ENCODE peak calls at places on chromosome 16, in nine cellular contexts. L, O, W, B, P, V, U, Y and I are unnamed samples.

GRCh38 chr16:76639685-76640289 is 362.6 kb downstream of the CNTNAP4 start:
- DNase-seq in L (no peak), V (peak), B (no peak), P (no peak), O (peak), Y (peak), U (no peak), W (peak), I (no peak)

GRCh38 chr16:47848481-47849109 is 307.2 kb downstream of the ABCC12 start:
- DNase-seq in O (peak), W (no peak), U (no peak), V (no peak), Y (peak), P (no peak), L (no peak), B (no peak), I (no peak)

GRCh38 chr16:69187891-69188451 is 1.0 kb downstream of the SNTB2 start:
- DNase-seq in O (peak), L (peak), B (peak), V (peak), Y (peak), P (no peak), W (peak), U (peak), I (no peak)

GRCh38 chr16:4970010-4970409 is 11.9 kb downstream of the SEC14L5 start:
- DNase-seq in Y (no peak), V (peak), W (no peak), O (no peak), P (no peak), U (no peak), B (no peak), L (no peak), I (no peak)

GRCh38 chr16:78179666-78180065 is 80.2 kb downstream of the WWOX start:
- DNase-seq in W (no peak), V (no peak), O (peak), P (no peak), Y (no peak), L (no peak), B (no peak), U (no peak), I (no peak)

GRCh38 chr16:85037050-85037410 is 9.4 kb downstream of the KIAA0513 start:
- DNase-seq in L (peak), P (no peak), U (no peak), W (no peak), V (no peak), B (peak), O (no peak), Y (peak), I (no peak)

GRCh38 chr16:18932243-18932997 is 6.2 kb upstream of the SMG1 start:
- DNase-seq in B (no peak), V (no peak), L (no peak), P (no peak), O (no peak), Y (peak), U (no peak), W (no peak), I (no peak)

GRCh38 chr16:2198283-2198682 is 1.9 kb upstream of the CASKIN1 start:
- DNase-seq in V (no peak), U (no peak), Y (no peak), L (no peak), B (no peak), O (no peak), P (no peak), W (no peak), I (no peak)

GRCh38 chr16:72604375-72604774 is 432.4 kb upstream of the PMFBP1 start:
- DNase-seq in U (no peak), O (no peak), Y (no peak), L (no peak), B (no peak), V (peak), W (no peak), P (no peak), I (peak)

GRCh38 chr16:57093845-57094564 is 1.6 kb downstream of the CPNE2 start:
- DNase-seq in B (no peak), W (no peak), U (no peak), Y (no peak), O (no peak), P (no peak), V (no peak), L (no peak), I (no peak)

GRCh38 chr16:75620326-75621169 is 2.5 kb downstream of the ADAT1 start:
- DNase-seq in W (no peak), V (no peak), O (no peak), B (peak), L (no peak), P (no peak), Y (no peak), U (no peak), I (no peak)

GRCh38 chr16:69112285-69113129 is 7.1 kb downstream of the HAS3 start:
- DNase-seq in P (peak), O (no peak), L (peak), B (peak), W (peak), Y (no peak), V (peak), U (peak), I (no peak)

GRCh38 chr16:11972128-11972527 is 4.4 kb upstream of the SNX29 start:
- DNase-seq in O (no peak), P (no peak), Y (no peak), L (no peak), B (no peak), U (no peak), W (no peak), V (no peak), I (no peak)

GRCh38 chr16:66274335-66275110 is 92.0 kb upstream of the CDH5 start:
- DNase-seq in Y (peak), B (no peak), W (no peak), V (no peak), O (peak), L (no peak), P (no peak), U (peak), I (peak)

GRCh38 chr16:30805056-30805369 is 18.0 kb upstream of the ZNF629 start:
- DNase-seq in P (no peak), Y (no peak), W (no peak), U (no peak), B (peak), O (no peak), V (no peak), L (no peak), I (no peak)

GRCh38 chr16:9598731-9599083 is 507.3 kb downstream of the HAPSTR1 start:
- DNase-seq in Y (no peak), W (no peak), V (no peak), O (no peak), P (no peak), U (no peak), L (no peak), B (no peak), I (no peak)

GRCh38 chr16:55697867-55698266 is 42.1 kb downstream of the SLC6A2 start:
- DNase-seq in W (no peak), O (no peak), B (no peak), V (no peak), L (no peak), U (no peak), Y (no peak), P (no peak), I (no peak)